ENCODE peak calls at places on chromosomes 12 and 14, in nine cellular contexts. Y is nephron progenitor cell; E is AG08395; H is hypothalamus; C is activated CD4-positive, CD25-positive, alpha-beta regulatory T cell; Z is choroid plexus epithelial cell; X is HFFc6; F is mesenteric fat pad; Q is HTR-8/SVneo. D is an unnamed sample.

GRCh38 chr12:45655186-45655585 is 74.3 kb upstream of the ARID2 start:
- DNase-seq in Y (peak), F (no peak), C (peak), E (no peak), Z (peak), X (peak), Q (peak), H (no peak), D (no peak)

GRCh38 chr12:117494833-117495714 is 133.6 kb upstream of the NOS1 start:
- DNase-seq in F (peak), Z (no peak), Y (peak), E (no peak), Q (no peak), C (no peak), H (no peak), X (no peak), D (no peak)

GRCh38 chr14:102472815-102473158 is 36.8 kb downstream of the ANKRD9 start:
- DNase-seq in X (no peak), H (no peak), Z (no peak), E (no peak), Q (no peak), Y (no peak), F (no peak), C (no peak), D (no peak)

GRCh38 chr12:2858944-2859352 is 2.1 kb upstream of the TEX52 start:
- DNase-seq in Y (no peak), X (no peak), H (no peak), Q (no peak), C (no peak), Z (peak), E (no peak), F (no peak), D (peak)

GRCh38 chr12:110270125-110270962 is 10.7 kb upstream of the ATP2A2 start:
- DNase-seq in Y (no peak), F (no peak), C (no peak), Q (peak), X (peak), Z (peak), E (peak), H (no peak), D (peak)

GRCh38 chr14:26290007-26290530 is 307.8 kb downstream of the NOVA1 start:
- DNase-seq in C (no peak), H (no peak), Z (peak), Y (no peak), E (peak), F (no peak), X (peak), Q (peak), D (no peak)

GRCh38 chr12:12563529-12563928 is 866 bp upstream of the DUSP16 start:
- DNase-seq in F (no peak), C (no peak), Q (no peak), Y (peak), E (no peak), Z (peak), X (peak), H (no peak), D (no peak)

GRCh38 chr14:100176811-100177327 is 17.4 kb upstream of the DEGS2 start:
- DNase-seq in C (no peak), E (no peak), Z (no peak), F (no peak), Y (no peak), H (no peak), X (no peak), Q (no peak), D (no peak)

GRCh38 chr14:91265404-91265803 is 20.9 kb upstream of the GPR68 start:
- DNase-seq in X (no peak), Y (no peak), H (no peak), E (no peak), F (no peak), Z (no peak), C (no peak), Q (no peak), D (no peak)

GRCh38 chr12:63266988-63267387 is 116.0 kb upstream of the AVPR1A start:
- DNase-seq in F (no peak), H (no peak), Q (no peak), E (no peak), C (no peak), Y (no peak), Z (no peak), X (no peak), D (no peak)

GRCh38 chr12:50520345-50520744 is 15.6 kb downstream of the DIP2B start:
- DNase-seq in C (no peak), H (no peak), Y (no peak), Z (no peak), Q (no peak), X (no peak), F (no peak), E (no peak), D (no peak)

GRCh38 chr14:100547633-100548294 is 39.5 kb downstream of the BEGAIN start:
- DNase-seq in Q (peak), H (no peak), X (peak), Z (peak), E (peak), F (no peak), Y (no peak), C (no peak), D (peak)

GRCh38 chr12:101697930-101698781 is 716 bp downstream of the CHPT1 start:
- DNase-seq in H (peak), Y (no peak), X (no peak), Z (peak), E (peak), F (peak), Q (peak), C (peak), D (peak)

GRCh38 chr14:99529899-99530298 is 48.7 kb downstream of the CCNK start:
- DNase-seq in Y (no peak), Z (no peak), X (peak), F (no peak), Q (no peak), E (peak), H (no peak), C (no peak), D (no peak)

GRCh38 chr12:98418357-98419075 is 96.9 kb upstream of the TMPO start:
- DNase-seq in Y (peak), C (no peak), H (no peak), F (no peak), Z (peak), Q (peak), X (peak), E (peak), D (peak)

GRCh38 chr12:81021834-81022233 is 56.0 kb upstream of the ACSS3 start:
- DNase-seq in E (no peak), Y (no peak), Q (no peak), Z (peak), X (no peak), C (no peak), H (no peak), F (no peak), D (no peak)

GRCh38 chr14:36241183-36241582 is 64.7 kb upstream of the PTCSC3 start:
- DNase-seq in C (no peak), F (no peak), Y (no peak), H (no peak), Z (peak), Q (no peak), X (no peak), E (no peak), D (no peak)

GRCh38 chr12:42981379-42981778 is 391.8 kb upstream of the PRICKLE1 start:
- DNase-seq in Y (no peak), F (no peak), C (no peak), Z (peak), H (no peak), Q (peak), E (peak), X (peak), D (no peak)

GRCh38 chr14:23449314-23449713 is 13.9 kb upstream of the MYH7 start:
- DNase-seq in Y (no peak), Q (no peak), C (no peak), H (no peak), Z (no peak), X (no peak), E (no peak), F (peak), D (no peak)

GRCh38 chr12:112947761-112948160 is 9.5 kb downstream of the OAS3 start:
- DNase-seq in Y (no peak), E (no peak), Q (no peak), C (no peak), Z (no peak), H (no peak), F (no peak), X (no peak), D (no peak)

GRCh38 chr12:14836336-14837210 is 6.8 kb downstream of the ART4 start:
- DNase-seq in C (no peak), Z (peak), H (no peak), Y (no peak), Q (peak), F (no peak), E (peak), X (peak), D (no peak)

GRCh38 chr14:83838221-83838620 is 1691.7 kb upstream of the FLRT2 start:
- DNase-seq in Y (no peak), C (no peak), Z (peak), Q (no peak), E (no peak), F (no peak), X (no peak), H (no peak), D (no peak)

GRCh38 chr12:98754095-98754494 is 109.0 kb downstream of the APAF1 start:
- DNase-seq in F (no peak), E (peak), Y (no peak), C (no peak), Q (peak), Z (peak), H (no peak), X (peak), D (no peak)

GRCh38 chr12:75960086-75960910 is 71.3 kb downstream of the PHLDA1 start:
- DNase-seq in Y (no peak), H (no peak), E (no peak), Q (no peak), F (no peak), C (no peak), Z (peak), X (peak), D (no peak)

GRCh38 chr14:101231828-101232227 is 328.3 kb upstream of the RTL1 start:
- DNase-seq in H (no peak), F (peak), Z (no peak), X (no peak), Y (no peak), Q (no peak), E (no peak), C (no peak), D (no peak)

GRCh38 chr12:121784460-121784859 is 9.0 kb downstream of the RHOF start:
- DNase-seq in C (no peak), Y (no peak), E (peak), X (peak), Z (no peak), H (no peak), Q (peak), F (no peak), D (peak)

GRCh38 chr14:105448706-105449111 is 25.9 kb upstream of the CRIP2 start:
- DNase-seq in X (peak), Q (peak), E (peak), Y (peak), Z (peak), F (no peak), H (peak), C (peak), D (peak)

GRCh38 chr14:68139466-68140110 is 320.0 kb downstream of the RAD51B start:
- DNase-seq in Z (no peak), F (no peak), C (no peak), X (no peak), E (no peak), Y (no peak), H (no peak), Q (no peak), D (no peak)

GRCh38 chr12:6062427-6063378 is 61.8 kb downstream of the VWF start:
- DNase-seq in H (peak), Z (peak), C (peak), E (peak), X (no peak), Y (peak), Q (peak), F (no peak), D (peak)

GRCh38 chr14:34997762-34998161 is 15.0 kb downstream of the SRP54 start:
- DNase-seq in Q (no peak), X (no peak), E (no peak), F (no peak), Z (peak), H (no peak), C (no peak), Y (no peak), D (no peak)

GRCh38 chr12:54143233-54143986 is 45.4 kb downstream of the SMUG1 start:
- DNase-seq in H (no peak), Z (no peak), X (no peak), Y (no peak), F (no peak), E (no peak), C (no peak), Q (no peak), D (no peak)

GRCh38 chr14:60509438-60510253 is 700 bp downstream of the SIX6 start:
- DNase-seq in F (no peak), Q (no peak), Z (no peak), E (no peak), Y (peak), H (no peak), X (no peak), C (no peak), D (no peak)